ENCODE peak calls at places on chromosomes 12 and 14, in five cellular contexts. A is fibroblast of pulmonary artery; L is stomach; P is CD8-positive, alpha-beta T cell; S is AG09319. J is an unnamed sample.

GRCh38 chr12:95908573-95908972 is 33.8 kb downstream of the CCDC38 start:
- DNase-seq in A (peak; percentile 79), L (no peak), P (no peak), S (no peak), J (peak; percentile 3)

GRCh38 chr14:105142651-105143450 is 25.7 kb downstream of the JAG2 start:
- DNase-seq in A (no peak), L (no peak), P (no peak), S (no peak), J (no peak)

GRCh38 chr12:53333289-53333688 is 2.9 kb downstream of the SP7 start:
- DNase-seq in A (no peak), L (no peak), P (no peak), S (no peak), J (no peak)

GRCh38 chr14:90521121-90521929 is 124.5 kb downstream of the CALM1 start:
- DNase-seq in A (peak; percentile 21), L (peak; percentile 55), P (no peak), S (no peak), J (peak; percentile 34)

GRCh38 chr14:99318091-99318958 is 46.3 kb upstream of the BCL11B start:
- DNase-seq in A (no peak), L (no peak), P (no peak), S (no peak), J (no peak)

GRCh38 chr14:36665887-36666415 is 4.3 kb downstream of the PAX9 start:
- DNase-seq in A (no peak), L (no peak), P (no peak), S (no peak), J (no peak)

GRCh38 chr12:96192926-96193573 is 1.1 kb upstream of the ELK3 start:
- DNase-seq in A (no peak), L (no peak), P (no peak), S (no peak), J (no peak)

GRCh38 chr14:65206448-65207096 is 104.3 kb upstream of the MAX start:
- DNase-seq in A (peak; percentile 39), L (no peak), P (no peak), S (no peak), J (no peak)

GRCh38 chr14:54603362-54603761 is 36.4 kb downstream of the SAMD4A start:
- DNase-seq in A (peak; percentile 72), L (no peak), P (no peak), S (no peak), J (no peak)

GRCh38 chr12:12757121-12757520 is 28.3 kb upstream of the APOLD1 start:
- DNase-seq in A (no peak), L (no peak), P (no peak), S (no peak), J (no peak)

GRCh38 chr12:66693901-66694513 is 15.1 kb upstream of the GRIP1 start:
- DNase-seq in A (peak; percentile 79), L (no peak), P (no peak), S (peak; percentile 19), J (peak; percentile 24)

GRCh38 chr12:124554429-124555029 is 12.9 kb downstream of the NCOR2 start:
- DNase-seq in A (no peak), L (no peak), P (no peak), S (no peak), J (no peak)

GRCh38 chr12:62194616-62195015 is 65.6 kb upstream of the USP15 start:
- DNase-seq in A (peak; percentile 20), L (no peak), P (no peak), S (no peak), J (no peak)

GRCh38 chr14:99230271-99231141 is 41.5 kb downstream of the BCL11B start:
- DNase-seq in A (no peak), L (no peak), P (peak; percentile 86), S (no peak), J (no peak)

GRCh38 chr12:105092336-105092735 is 8.1 kb upstream of the ALDH1L2 start:
- DNase-seq in A (no peak), L (no peak), P (no peak), S (no peak), J (no peak)

GRCh38 chr12:49432616-49433015 is 65.4 kb downstream of the SPATS2 start:
- DNase-seq in A (no peak), L (no peak), P (no peak), S (no peak), J (no peak)

GRCh38 chr12:23084236-23084995 is 459.4 kb downstream of the ETNK1 start:
- DNase-seq in A (peak; percentile 69), L (no peak), P (no peak), S (peak; percentile 53), J (peak; percentile 94)

GRCh38 chr12:125057708-125058107 is 7.5 kb upstream of the AACS start:
- DNase-seq in A (no peak), L (no peak), P (no peak), S (no peak), J (no peak)

GRCh38 chr14:104432611-104433231 is 146.8 kb upstream of the C14orf180 start:
- DNase-seq in A (no peak), L (peak; percentile 22), P (peak; percentile 45), S (no peak), J (no peak)

GRCh38 chr14:100979780-100980179 is 76.3 kb upstream of the RTL1 start:
- DNase-seq in A (peak; percentile 57), L (no peak), P (no peak), S (peak; percentile 11), J (no peak)

GRCh38 chr14:94646066-94646465 is 33.9 kb downstream of the SERPINA3 start:
- DNase-seq in A (no peak), L (no peak), P (no peak), S (no peak), J (no peak)

GRCh38 chr14:35390577-35391387 is 13.8 kb downstream of the NFKBIA start:
- DNase-seq in A (no peak), L (no peak), P (no peak), S (no peak), J (no peak)

GRCh38 chr14:29637406-29637805 is 290.2 kb downstream of the PRKD1 start:
- DNase-seq in A (peak; percentile 85), L (peak; percentile 83), P (no peak), S (peak; percentile 22), J (no peak)

GRCh38 chr12:122366685-122367475 is 55.6 kb downstream of the CLIP1 start:
- DNase-seq in A (peak; percentile 94), L (no peak), P (no peak), S (peak; percentile 48), J (peak; percentile 28)

GRCh38 chr12:96578526-96579125 is 89.2 kb downstream of the CFAP54 start:
- DNase-seq in A (peak; percentile 77), L (no peak), P (no peak), S (no peak), J (peak; percentile 10)

GRCh38 chr12:92134638-92135274 is 10.9 kb downstream of the BTG1 start:
- DNase-seq in A (peak; percentile 45), L (no peak), P (no peak), S (no peak), J (no peak)

GRCh38 chr12:112130461-112130998 is 5.2 kb downstream of the TRAFD1 start:
- DNase-seq in A (no peak), L (no peak), P (no peak), S (no peak), J (no peak)

GRCh38 chr12:52119398-52120254 is 40.1 kb downstream of the SMIM41 start:
- DNase-seq in A (peak; percentile 16), L (peak; percentile 77), P (no peak), S (no peak), J (no peak)

GRCh38 chr14:26281280-26281998 is 316.4 kb downstream of the NOVA1 start:
- DNase-seq in A (peak; percentile 93), L (no peak), P (no peak), S (peak; percentile 63), J (peak; percentile 29)

GRCh38 chr12:91381309-91381804 is 198.7 kb upstream of the DCN start:
- DNase-seq in A (peak; percentile 92), L (peak; percentile 48), P (no peak), S (peak; percentile 69), J (peak; percentile 83)

GRCh38 chr12:122500685-122501488 is at the start of gene ZCCHC8:
- DNase-seq in A (peak; percentile 98), L (peak; percentile 97), P (peak; percentile 96), S (peak; percentile 95), J (peak; percentile 95)

DNA sequence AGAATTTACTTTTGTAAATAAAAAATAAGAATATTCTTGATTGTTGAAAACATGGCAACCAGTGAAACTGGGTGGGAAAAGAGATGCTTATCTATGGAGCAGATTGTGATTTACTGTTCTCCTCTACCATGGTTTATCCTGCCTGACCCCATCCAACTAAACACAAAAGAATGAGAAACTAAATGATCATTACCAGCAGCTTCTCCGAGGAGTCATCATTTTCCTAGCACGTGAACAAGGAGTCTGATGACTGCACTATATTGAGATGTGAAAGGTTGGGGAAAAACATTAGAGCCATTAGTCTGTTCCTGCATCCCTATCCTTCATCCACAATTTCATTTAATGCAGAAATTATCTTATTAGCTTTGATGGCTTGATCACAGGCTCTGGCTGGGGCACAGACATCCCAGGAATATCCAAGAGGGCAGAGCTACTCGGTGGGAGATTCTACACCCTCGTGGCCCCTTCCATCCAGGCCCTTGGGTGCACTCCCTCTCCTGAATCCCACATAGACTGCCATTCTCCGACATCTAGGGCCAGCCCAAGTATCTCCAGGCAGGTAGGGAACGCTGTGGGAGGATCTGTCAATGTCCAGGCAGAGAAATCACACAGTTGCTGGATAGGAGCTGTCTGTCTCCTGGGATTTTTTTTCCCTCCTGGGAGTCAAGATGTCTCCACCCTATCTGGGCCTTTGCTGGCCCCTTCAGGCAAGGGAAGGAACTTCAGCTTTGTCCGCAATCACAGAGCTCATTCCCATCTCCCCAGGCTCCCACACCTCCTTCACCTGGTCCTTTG is 43.3 kb upstream of the DHRS4 start:
- DNase-seq in A (peak; percentile 62), L (peak; percentile 69), P (no peak), S (peak; percentile 4), J (no peak)
- TF ChIP-seq CTCF in A (peak; percentile 84), L (peak; percentile 34), P (peak; percentile 45), S (peak; percentile 80), J (peak; percentile 96)

GRCh38 chr14:93330609-93331000 is 2.2 kb downstream of the BTBD7 start:
- DNase-seq in A (no peak), L (no peak), P (no peak), S (no peak), J (no peak)
- TF ChIP-seq CTCF in A (no peak), L (no peak), P (no peak), S (no peak), J (no peak)

DNA sequence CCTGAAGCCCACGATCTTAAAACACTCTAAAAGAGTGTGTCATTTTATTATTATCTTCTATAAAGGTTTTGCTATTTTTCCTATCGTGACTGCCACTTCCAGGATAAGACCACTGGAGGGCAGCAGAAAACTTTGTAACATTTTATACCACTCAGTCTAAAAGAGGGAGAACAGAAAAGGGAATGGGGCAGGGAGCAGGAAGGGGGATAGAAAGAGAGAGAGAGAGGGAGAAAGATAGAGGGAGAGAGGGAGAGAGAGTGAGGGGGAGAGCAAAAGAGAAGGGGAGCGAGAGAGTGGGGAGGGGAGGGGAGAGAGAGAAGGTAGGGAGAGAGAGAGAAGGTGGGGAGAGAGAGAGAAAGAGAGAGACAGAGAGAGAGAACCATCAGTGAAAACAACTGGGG is 2.0 kb upstream of the ART4 start:
- DNase-seq in A (peak; percentile 82), L (peak; percentile 50), P (peak; percentile 68), S (no peak), J (no peak)
- TF ChIP-seq CTCF in A (peak; percentile 75), L (no peak), P (peak; percentile 88), S (peak; percentile 67), J (peak; percentile 71)

DNA sequence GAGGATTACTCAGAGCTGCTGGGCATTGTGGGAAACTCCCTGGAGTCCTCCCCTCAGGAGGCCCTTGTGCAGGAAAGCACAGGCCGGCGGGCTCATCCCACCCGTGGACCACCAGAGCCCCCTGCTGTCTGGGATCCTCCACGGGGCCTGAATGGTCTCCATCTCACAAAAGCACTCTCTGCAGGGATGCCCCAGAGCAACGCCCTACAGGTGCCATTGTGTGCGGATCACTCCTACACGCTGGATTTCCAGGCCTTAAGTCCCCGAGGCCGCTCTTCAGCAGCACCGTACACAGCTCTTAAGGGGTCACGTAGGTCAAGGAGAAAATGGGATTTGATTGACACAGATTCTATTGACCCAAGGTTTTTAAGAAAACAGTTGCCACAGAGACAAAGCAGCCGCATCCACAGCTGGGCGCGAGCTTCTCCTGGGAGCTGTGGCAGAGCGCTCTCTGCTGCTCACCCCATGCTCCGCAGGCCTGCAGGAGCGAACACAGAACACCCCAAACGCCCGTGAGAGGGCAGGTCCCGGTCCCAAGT is 36.7 kb upstream of the RIMBP2 start:
- DNase-seq in A (no peak), L (no peak), P (no peak), S (no peak), J (no peak)
- TF ChIP-seq CTCF in A (no peak), L (no peak), P (no peak), S (no peak), J (no peak)

J was measured in retinal pigment epithelial cell.